ENCODE peak calls at places on chromosome 5, in eight cellular contexts. H is DMS79; Z is activated CD4-positive, alpha-beta T cell treated with anti-CD3 and anti-CD28 coated beads for 48 hours; G is Caki2; I is NCI-H82; L is COLO829; J is stimulated activated CD8-positive, alpha-beta memory T cell treated with anti-CD3 and anti-CD28 coated beads, Interleukin-15, amount 100 ng/mL, for 24 hours; Q is Right ventricle myocardium superior. F is an unnamed sample.

GRCh38 chr5:57316798-57317327 is 143.0 kb downstream of the GPBP1 start:
- DNase-seq in H (no peak), Z (no peak), G (peak), I (no peak), L (peak), J (no peak), Q (no peak), F (no peak)

GRCh38 chr5:134106991-134107701 is 7.3 kb upstream of the TCF7 start:
- DNase-seq in H (no peak), Z (no peak), G (no peak), I (no peak), L (no peak), J (no peak), Q (peak), F (no peak)

GRCh38 chr5:1137567-1138444 is 25.9 kb upstream of the SLC12A7 start:
- DNase-seq in H (no peak), Z (peak), G (peak), I (no peak), L (no peak), J (no peak), Q (peak), F (no peak)

GRCh38 chr5:141713616-141714309 is 31.7 kb upstream of the ARAP3 start:
- DNase-seq in H (no peak), Z (no peak), G (peak), I (no peak), L (peak), J (no peak), Q (no peak), F (no peak)

GRCh38 chr5:135167634-135168033 is 133.6 kb upstream of the PITX1 start:
- DNase-seq in H (no peak), Z (no peak), G (no peak), I (no peak), L (no peak), J (no peak), Q (no peak), F (no peak)

GRCh38 chr5:174504266-174504726 is 220.1 kb upstream of the MSX2 start:
- DNase-seq in H (no peak), Z (no peak), G (no peak), I (no peak), L (no peak), J (no peak), Q (no peak), F (no peak)

GRCh38 chr5:2286250-2286649 is 403.5 kb upstream of the IRX4 start:
- DNase-seq in H (no peak), Z (no peak), G (no peak), I (no peak), L (no peak), J (no peak), Q (no peak), F (no peak)

GRCh38 chr5:89847743-89848142 is 561.8 kb downstream of the CETN3 start:
- DNase-seq in H (no peak), Z (no peak), G (no peak), I (peak), L (no peak), J (no peak), Q (no peak), F (no peak)

GRCh38 chr5:31445041-31445600 is 86.8 kb downstream of the DROSHA start:
- DNase-seq in H (no peak), Z (no peak), G (no peak), I (no peak), L (no peak), J (no peak), Q (no peak), F (no peak)

GRCh38 chr5:116885825-116886224 is 311.2 kb upstream of the SEMA6A start:
- DNase-seq in H (no peak), Z (no peak), G (no peak), I (no peak), L (no peak), J (no peak), Q (no peak), F (no peak)

GRCh38 chr5:169762338-169763095 is 125.4 kb downstream of the DOCK2 start:
- DNase-seq in H (no peak), Z (no peak), G (peak), I (no peak), L (peak), J (no peak), Q (no peak), F (no peak)

GRCh38 chr5:81207009-81207408 is 26.1 kb upstream of the CKMT2 start:
- DNase-seq in H (no peak), Z (no peak), G (peak), I (no peak), L (no peak), J (no peak), Q (no peak), F (peak)

GRCh38 chr5:177040814-177041410 is 18.4 kb downstream of the ZNF346 start:
- DNase-seq in H (peak), Z (peak), G (no peak), I (no peak), L (no peak), J (no peak), Q (no peak), F (no peak)

GRCh38 chr5:163437011-163437308 is 435 bp upstream of the CCNG1 start:
- DNase-seq in H (no peak), Z (no peak), G (no peak), I (no peak), L (no peak), J (no peak), Q (no peak), F (no peak)

GRCh38 chr5:8843766-8844165 is 702.1 kb downstream of the SEMA5A start:
- DNase-seq in H (peak), Z (no peak), G (no peak), I (no peak), L (peak), J (no peak), Q (peak), F (no peak)

GRCh38 chr5:79193643-79194042 is 42.3 kb upstream of the JMY start:
- DNase-seq in H (no peak), Z (no peak), G (peak), I (no peak), L (no peak), J (no peak), Q (no peak), F (no peak)

GRCh38 chr5:684771-685216 is 8.4 kb downstream of the TPPP start:
- DNase-seq in H (no peak), Z (no peak), G (no peak), I (no peak), L (no peak), J (no peak), Q (peak), F (no peak)

GRCh38 chr5:175252234-175252805 is 191.7 kb downstream of the DRD1 start:
- DNase-seq in H (no peak), Z (no peak), G (no peak), I (no peak), L (no peak), J (no peak), Q (no peak), F (no peak)

GRCh38 chr5:36701085-36701691 is 94.8 kb downstream of the SLC1A3 start:
- DNase-seq in H (no peak), Z (no peak), G (no peak), I (no peak), L (no peak), J (no peak), Q (no peak), F (no peak)

GRCh38 chr5:172117977-172118701 is 69.9 kb downstream of the STK10 start:
- DNase-seq in H (no peak), Z (no peak), G (no peak), I (no peak), L (no peak), J (no peak), Q (no peak), F (no peak)

GRCh38 chr5:154524181-154524580 is 46.2 kb upstream of the HAND1 start:
- DNase-seq in H (no peak), Z (no peak), G (no peak), I (no peak), L (no peak), J (no peak), Q (no peak), F (no peak)

GRCh38 chr5:111902436-111902835 is 145.4 kb upstream of the NREP start:
- DNase-seq in H (no peak), Z (no peak), G (no peak), I (no peak), L (no peak), J (no peak), Q (no peak), F (no peak)

GRCh38 chr5:43609752-43610151 is 6.8 kb downstream of the NNT start:
- DNase-seq in H (no peak), Z (no peak), G (no peak), I (peak), L (no peak), J (no peak), Q (no peak), F (no peak)

GRCh38 chr5:151607304-151607703 is 16.2 kb upstream of the FAT2 start:
- DNase-seq in H (no peak), Z (no peak), G (no peak), I (no peak), L (no peak), J (no peak), Q (no peak), F (no peak)

GRCh38 chr5:101440173-101440572 is 537.1 kb upstream of the ST8SIA4 start:
- DNase-seq in H (no peak), Z (no peak), G (no peak), I (no peak), L (no peak), J (no peak), Q (no peak), F (no peak)